ENCODE peak calls at places on chromosomes 4 and X, in seven cellular contexts. One of them, this sample, is unnamed.

GRCh38 chr4:66014146-66014765 is 344.0 kb upstream of the EPHA5 start:
- DNase-seq in mammary epithelial cell: no peak
- DNase-seq in amniotic stem cell: no peak
- DNase-seq in type B pancreatic cell: no peak
- DNase-seq in NCI-H524 treated with DMSO at 0.1 percent for 48 hours: no peak
- DNase-seq in endothelial cell: no peak
- DNase-seq in Kasumi-1: no peak
- DNase-seq in this sample: no peak

GRCh38 chrX:105323951-105324350 is 103.5 kb upstream of the TEX13A start:
- DNase-seq in mammary epithelial cell: peak; percentile 80
- DNase-seq in amniotic stem cell: peak; percentile 16
- DNase-seq in type B pancreatic cell: no peak
- DNase-seq in NCI-H524 treated with DMSO at 0.1 percent for 48 hours: no peak
- DNase-seq in endothelial cell: no peak
- DNase-seq in Kasumi-1: no peak
- DNase-seq in this sample: no peak

GRCh38 chrX:41087219-41087618 is 2.0 kb downstream of the USP9X start:
- DNase-seq in mammary epithelial cell: peak; percentile 9
- DNase-seq in amniotic stem cell: no peak
- DNase-seq in type B pancreatic cell: no peak
- DNase-seq in NCI-H524 treated with DMSO at 0.1 percent for 48 hours: no peak
- DNase-seq in endothelial cell: no peak
- DNase-seq in Kasumi-1: no peak
- DNase-seq in this sample: no peak

GRCh38 chrX:77510007-77510406 is 62.8 kb downstream of the FGF16 start:
- DNase-seq in mammary epithelial cell: peak; percentile 23
- DNase-seq in amniotic stem cell: no peak
- DNase-seq in type B pancreatic cell: no peak
- DNase-seq in NCI-H524 treated with DMSO at 0.1 percent for 48 hours: no peak
- DNase-seq in endothelial cell: no peak
- DNase-seq in Kasumi-1: no peak
- DNase-seq in this sample: no peak

GRCh38 chr4:110510955-110511544 is 35.1 kb downstream of the ENPEP start:
- DNase-seq in mammary epithelial cell: peak; percentile 45
- DNase-seq in amniotic stem cell: peak; percentile 22
- DNase-seq in type B pancreatic cell: no peak
- DNase-seq in NCI-H524 treated with DMSO at 0.1 percent for 48 hours: no peak
- DNase-seq in endothelial cell: no peak
- DNase-seq in Kasumi-1: peak; percentile 68
- DNase-seq in this sample: peak; percentile 88

GRCh38 chr4:159856451-159856850 is 753.6 kb downstream of the RAPGEF2 start:
- DNase-seq in mammary epithelial cell: no peak
- DNase-seq in amniotic stem cell: no peak
- DNase-seq in type B pancreatic cell: no peak
- DNase-seq in NCI-H524 treated with DMSO at 0.1 percent for 48 hours: no peak
- DNase-seq in endothelial cell: no peak
- DNase-seq in Kasumi-1: no peak
- DNase-seq in this sample: no peak

GRCh38 chr4:25367877-25368276 is 9.2 kb upstream of the ANAPC4 start:
- DNase-seq in mammary epithelial cell: no peak
- DNase-seq in amniotic stem cell: no peak
- DNase-seq in type B pancreatic cell: no peak
- DNase-seq in NCI-H524 treated with DMSO at 0.1 percent for 48 hours: no peak
- DNase-seq in endothelial cell: no peak
- DNase-seq in Kasumi-1: no peak
- DNase-seq in this sample: no peak

GRCh38 chr4:102868153-102868781 is 525 bp upstream of the CISD2 start:
- DNase-seq in mammary epithelial cell: no peak
- DNase-seq in amniotic stem cell: no peak
- DNase-seq in type B pancreatic cell: no peak
- DNase-seq in NCI-H524 treated with DMSO at 0.1 percent for 48 hours: no peak
- DNase-seq in endothelial cell: peak; percentile 20
- DNase-seq in Kasumi-1: no peak
- DNase-seq in this sample: peak; percentile 62

GRCh38 chrX:24317567-24317966 is 3.7 kb upstream of the SUPT20HL2 start:
- DNase-seq in mammary epithelial cell: no peak
- DNase-seq in amniotic stem cell: no peak
- DNase-seq in type B pancreatic cell: no peak
- DNase-seq in NCI-H524 treated with DMSO at 0.1 percent for 48 hours: no peak
- DNase-seq in endothelial cell: no peak
- DNase-seq in Kasumi-1: no peak
- DNase-seq in this sample: no peak

GRCh38 chr4:86498560-86499166 is 95.5 kb upstream of the PTPN13 start:
- DNase-seq in mammary epithelial cell: peak; percentile 40
- DNase-seq in amniotic stem cell: peak; percentile 23
- DNase-seq in type B pancreatic cell: no peak
- DNase-seq in NCI-H524 treated with DMSO at 0.1 percent for 48 hours: no peak
- DNase-seq in endothelial cell: peak; percentile 13
- DNase-seq in Kasumi-1: peak; percentile 81
- DNase-seq in this sample: peak; percentile 81

GRCh38 chr4:3363411-3364141 is 70.8 kb downstream of the RGS12 start:
- DNase-seq in mammary epithelial cell: no peak
- DNase-seq in amniotic stem cell: no peak
- DNase-seq in type B pancreatic cell: no peak
- DNase-seq in NCI-H524 treated with DMSO at 0.1 percent for 48 hours: no peak
- DNase-seq in endothelial cell: no peak
- DNase-seq in Kasumi-1: peak; percentile 65
- DNase-seq in this sample: no peak

GRCh38 chr4:59553063-59553738 is 1646.9 kb upstream of the ADGRL3 start:
- DNase-seq in mammary epithelial cell: peak; percentile 7
- DNase-seq in amniotic stem cell: no peak
- DNase-seq in type B pancreatic cell: no peak
- DNase-seq in NCI-H524 treated with DMSO at 0.1 percent for 48 hours: no peak
- DNase-seq in endothelial cell: no peak
- DNase-seq in Kasumi-1: no peak
- DNase-seq in this sample: no peak

GRCh38 chrX:65769564-65770292 is 102.3 kb downstream of the MSN start:
- DNase-seq in mammary epithelial cell: no peak
- DNase-seq in amniotic stem cell: no peak
- DNase-seq in type B pancreatic cell: no peak
- DNase-seq in NCI-H524 treated with DMSO at 0.1 percent for 48 hours: no peak
- DNase-seq in endothelial cell: no peak
- DNase-seq in Kasumi-1: no peak
- DNase-seq in this sample: no peak

GRCh38 chrX:84469226-84469625 is 33.0 kb downstream of the HDX start:
- DNase-seq in mammary epithelial cell: peak; percentile 32
- DNase-seq in amniotic stem cell: no peak
- DNase-seq in type B pancreatic cell: no peak
- DNase-seq in NCI-H524 treated with DMSO at 0.1 percent for 48 hours: no peak
- DNase-seq in endothelial cell: no peak
- DNase-seq in Kasumi-1: peak; percentile 2
- DNase-seq in this sample: no peak

GRCh38 chr4:38621004-38621684 is 42.9 kb upstream of the KLF3 start:
- DNase-seq in mammary epithelial cell: peak; percentile 95
- DNase-seq in amniotic stem cell: peak; percentile 41
- DNase-seq in type B pancreatic cell: no peak
- DNase-seq in NCI-H524 treated with DMSO at 0.1 percent for 48 hours: no peak
- DNase-seq in endothelial cell: no peak
- DNase-seq in Kasumi-1: no peak
- DNase-seq in this sample: no peak

This sample was measured in Karpas-422.